ENCODE peak calls at places on chromosomes 13 and 19, in ten cellular contexts. S, W, O, N, Z, F, V, Y, X and M are unnamed samples.

GRCh38 chr13:31174018-31174417 is 12.3 kb upstream of the HSPH1 start:
- DNase-seq in S (no peak), W (peak), O (no peak), N (no peak), Z (no peak), F (no peak), V (no peak), Y (no peak), X (no peak), M (no peak)

GRCh38 chr19:48975947-48976847 is 11.1 kb downstream of the FTL start:
- DNase-seq in S (no peak), W (peak), O (peak), N (no peak), Z (no peak), F (peak), V (no peak), Y (no peak), X (peak), M (no peak)

GRCh38 chr19:18832331-18833140 is 777 bp downstream of the UPF1 start:
- DNase-seq in S (no peak), W (peak), O (peak), N (no peak), Z (no peak), F (peak), V (peak), Y (no peak), X (no peak), M (no peak)

GRCh38 chr13:19618925-19619324 is 14.5 kb upstream of the MPHOSPH8 start:
- DNase-seq in S (no peak), W (peak), O (peak), N (no peak), Z (no peak), F (peak), V (no peak), Y (no peak), X (no peak), M (no peak)

GRCh38 chr13:44158741-44159632 is 214.6 kb upstream of the SERP2 start:
- DNase-seq in S (no peak), W (no peak), O (no peak), N (no peak), Z (no peak), F (no peak), V (no peak), Y (no peak), X (no peak), M (no peak)

GRCh38 chr13:98280176-98280510 is 103.1 kb upstream of the RNF113B start:
- DNase-seq in S (no peak), W (no peak), O (no peak), N (no peak), Z (no peak), F (peak), V (no peak), Y (no peak), X (no peak), M (no peak)

GRCh38 chr13:101341464-101341863 is 74.8 kb downstream of the NALCN start:
- DNase-seq in S (no peak), W (peak), O (no peak), N (no peak), Z (no peak), F (no peak), V (no peak), Y (no peak), X (no peak), M (no peak)

GRCh38 chr19:47729468-47729798 is 15.9 kb upstream of the NOP53 start:
- DNase-seq in S (peak), W (peak), O (peak), N (peak), Z (peak), F (peak), V (peak), Y (no peak), X (no peak), M (peak)

GRCh38 chr13:99206226-99206625 is 5.6 kb downstream of the UBAC2 start:
- DNase-seq in S (no peak), W (no peak), O (no peak), N (no peak), Z (peak), F (no peak), V (no peak), Y (no peak), X (no peak), M (no peak)

GRCh38 chr13:42114912-42115311 is 66.5 kb downstream of the DGKH start:
- DNase-seq in S (no peak), W (no peak), O (no peak), N (no peak), Z (no peak), F (no peak), V (no peak), Y (no peak), X (no peak), M (no peak)

GRCh38 chr13:40476175-40476958 is 190.1 kb downstream of the FOXO1 start:
- DNase-seq in S (no peak), W (peak), O (no peak), N (no peak), Z (no peak), F (no peak), V (no peak), Y (no peak), X (no peak), M (no peak)

GRCh38 chr19:11558881-11559828 is at the start of gene ELOF1:
- DNase-seq in S (peak), W (peak), O (peak), N (peak), Z (peak), F (peak), V (peak), Y (peak), X (peak), M (peak)

GRCh38 chr13:92941167-92941566 is 285.4 kb upstream of the GPC6 start:
- DNase-seq in S (no peak), W (no peak), O (no peak), N (no peak), Z (no peak), F (no peak), V (no peak), Y (no peak), X (no peak), M (no peak)

GRCh38 chr19:28468701-28469459 is 744.1 kb downstream of the UQCRFS1 start:
- DNase-seq in S (no peak), W (peak), O (no peak), N (no peak), Z (no peak), F (peak), V (no peak), Y (no peak), X (peak), M (no peak)

GRCh38 chr13:96089749-96090239 is at the start of gene HS6ST3:
- DNase-seq in S (no peak), W (peak), O (peak), N (peak), Z (no peak), F (peak), V (no peak), Y (no peak), X (no peak), M (no peak)

GRCh38 chr19:54207908-54208783 is 7.5 kb downstream of the RPS9 start:
- DNase-seq in S (no peak), W (peak), O (peak), N (peak), Z (peak), F (no peak), V (peak), Y (peak), X (peak), M (no peak)

GRCh38 chr13:50179977-50180376 is 164.7 kb downstream of the KCNRG start:
- DNase-seq in S (no peak), W (no peak), O (no peak), N (no peak), Z (no peak), F (no peak), V (no peak), Y (no peak), X (no peak), M (no peak)

GRCh38 chr13:94535775-94536174 is 56.3 kb upstream of the DCT start:
- DNase-seq in S (no peak), W (no peak), O (no peak), N (no peak), Z (no peak), F (no peak), V (no peak), Y (no peak), X (no peak), M (no peak)

GRCh38 chr13:92379371-92379770 is 847.2 kb upstream of the GPC6 start:
- DNase-seq in S (no peak), W (no peak), O (no peak), N (no peak), Z (no peak), F (no peak), V (no peak), Y (no peak), X (no peak), M (no peak)

GRCh38 chr19:29833614-29834261 is 21.9 kb downstream of the CCNE1 start:
- DNase-seq in S (no peak), W (no peak), O (no peak), N (no peak), Z (no peak), F (no peak), V (no peak), Y (no peak), X (no peak), M (no peak)

GRCh38 chr13:97810152-97810551 is 143.3 kb upstream of the IPO5 start:
- DNase-seq in S (peak), W (peak), O (no peak), N (no peak), Z (no peak), F (no peak), V (no peak), Y (no peak), X (no peak), M (no peak)

GRCh38 chr13:70311175-70311574 is 202.9 kb upstream of the KLHL1 start:
- DNase-seq in S (no peak), W (no peak), O (no peak), N (no peak), Z (no peak), F (no peak), V (no peak), Y (no peak), X (no peak), M (no peak)

GRCh38 chr19:17333611-17334413 is 843 bp downstream of the ANO8 start:
- DNase-seq in S (no peak), W (peak), O (peak), N (no peak), Z (no peak), F (peak), V (peak), Y (no peak), X (peak), M (peak)

GRCh38 chr13:105597573-105597972 is 937.9 kb downstream of the EFNB2 start:
- DNase-seq in S (no peak), W (no peak), O (no peak), N (no peak), Z (no peak), F (no peak), V (no peak), Y (no peak), X (no peak), M (no peak)

GRCh38 chr13:64234255-64234654 is 2818.6 kb upstream of the PCDH20 start:
- DNase-seq in S (no peak), W (no peak), O (no peak), N (no peak), Z (no peak), F (no peak), V (no peak), Y (no peak), X (no peak), M (no peak)

GRCh38 chr19:14375582-14376291 is 5.5 kb upstream of the ADGRE5 start:
- DNase-seq in S (no peak), W (peak), O (no peak), N (no peak), Z (peak), F (no peak), V (no peak), Y (no peak), X (no peak), M (no peak)

GRCh38 chr13:71722206-71722605 is 144.8 kb downstream of the DACH1 start:
- DNase-seq in S (no peak), W (no peak), O (no peak), N (no peak), Z (no peak), F (no peak), V (no peak), Y (no peak), X (no peak), M (no peak)

GRCh38 chr19:10839071-10840050 is 3.3 kb upstream of the TMED1 start:
- DNase-seq in S (no peak), W (no peak), O (no peak), N (no peak), Z (no peak), F (no peak), V (no peak), Y (no peak), X (no peak), M (no peak)